ENCODE peak calls at places on chromosomes 4 and X, in five cellular contexts. One of them, this sample, is unnamed.

GRCh38 chrX:20362268-20363002 is 95.7 kb upstream of the RPS6KA3 start:
- DNase-seq in Calu3: peak
- DNase-seq in mesothelial cell of epicardium: no peak
- DNase-seq in astrocyte of the spinal cord: peak
- DNase-seq in uterus: no peak
- DNase-seq in this sample: no peak

GRCh38 chr4:168907119-168907698 is 102.8 kb downstream of the CBR4 start:
- DNase-seq in mesothelial cell of epicardium: no peak
- DNase-seq in Calu3: no peak
- DNase-seq in uterus: no peak
- DNase-seq in astrocyte of the spinal cord: peak
- DNase-seq in this sample: no peak

GRCh38 chr4:140595065-140595464 is 26.3 kb upstream of the UCP1 start:
- DNase-seq in Calu3: peak
- DNase-seq in mesothelial cell of epicardium: no peak
- DNase-seq in astrocyte of the spinal cord: no peak
- DNase-seq in uterus: no peak
- DNase-seq in this sample: no peak

GRCh38 chrX:23803931-23804381 is 21.0 kb downstream of the SAT1 start:
- DNase-seq in astrocyte of the spinal cord: peak
- DNase-seq in uterus: no peak
- DNase-seq in mesothelial cell of epicardium: no peak
- DNase-seq in Calu3: peak
- DNase-seq in this sample: no peak

GRCh38 chrX:351736-352135 is 33.1 kb upstream of the GTPBP6 start:
- DNase-seq in astrocyte of the spinal cord: no peak
- DNase-seq in mesothelial cell of epicardium: peak
- DNase-seq in Calu3: no peak
- DNase-seq in uterus: no peak
- DNase-seq in this sample: no peak

GRCh38 chr4:123536225-123536624 is 139.6 kb downstream of the SPRY1 start:
- DNase-seq in astrocyte of the spinal cord: no peak
- DNase-seq in mesothelial cell of epicardium: no peak
- DNase-seq in uterus: no peak
- DNase-seq in Calu3: no peak
- DNase-seq in this sample: no peak

GRCh38 chrX:133726211-133726630 is 259.2 kb downstream of the GPC3 start:
- DNase-seq in astrocyte of the spinal cord: peak
- DNase-seq in uterus: no peak
- DNase-seq in mesothelial cell of epicardium: no peak
- DNase-seq in Calu3: peak
- DNase-seq in this sample: no peak

GRCh38 chr4:5753766-5754528 is 42.9 kb downstream of the EVC start:
- DNase-seq in uterus: peak
- DNase-seq in astrocyte of the spinal cord: peak
- DNase-seq in mesothelial cell of epicardium: no peak
- DNase-seq in Calu3: peak
- DNase-seq in this sample: no peak

GRCh38 chr4:54218736-54219135 is 10.4 kb upstream of the PDGFRA start:
- DNase-seq in astrocyte of the spinal cord: no peak
- DNase-seq in Calu3: no peak
- DNase-seq in uterus: no peak
- DNase-seq in mesothelial cell of epicardium: no peak
- DNase-seq in this sample: no peak

GRCh38 chr4:964346-965025 is 8.9 kb downstream of the DGKQ start:
- DNase-seq in mesothelial cell of epicardium: no peak
- DNase-seq in astrocyte of the spinal cord: no peak
- DNase-seq in uterus: no peak
- DNase-seq in Calu3: no peak
- DNase-seq in this sample: no peak

GRCh38 chr4:960736-961650 is 12.4 kb downstream of the DGKQ start:
- DNase-seq in uterus: peak
- DNase-seq in Calu3: no peak
- DNase-seq in astrocyte of the spinal cord: no peak
- DNase-seq in mesothelial cell of epicardium: no peak
- DNase-seq in this sample: no peak

GRCh38 chr4:961651-962230 is 11.6 kb downstream of the DGKQ start:
- DNase-seq in mesothelial cell of epicardium: no peak
- DNase-seq in Calu3: no peak
- DNase-seq in uterus: no peak
- DNase-seq in astrocyte of the spinal cord: no peak
- DNase-seq in this sample: no peak

GRCh38 chr4:963276-964225 is 9.8 kb downstream of the DGKQ start:
- DNase-seq in astrocyte of the spinal cord: no peak
- DNase-seq in Calu3: no peak
- DNase-seq in mesothelial cell of epicardium: no peak
- DNase-seq in uterus: no peak
- DNase-seq in this sample: no peak

GRCh38 chr4:962231-963208 is 10.8 kb downstream of the DGKQ start:
- DNase-seq in Calu3: no peak
- DNase-seq in uterus: peak
- DNase-seq in mesothelial cell of epicardium: no peak
- DNase-seq in astrocyte of the spinal cord: no peak
- DNase-seq in this sample: no peak
- TF ChIP-seq CTCF in Calu3: no peak
- TF ChIP-seq CTCF in uterus: no peak
- TF ChIP-seq CTCF in mesothelial cell of epicardium: no peak
- TF ChIP-seq CTCF in astrocyte of the spinal cord: no peak
- TF ChIP-seq CTCF in this sample: no peak

GRCh38 chr4:107935246-107935645 is 3.9 kb downstream of the CYP2U1 start:
- DNase-seq in astrocyte of the spinal cord: no peak
- DNase-seq in mesothelial cell of epicardium: no peak
- DNase-seq in Calu3: no peak
- DNase-seq in uterus: no peak
- DNase-seq in this sample: no peak

GRCh38 chr4:107931775-107932321 is 499 bp downstream of the CYP2U1 start:
- DNase-seq in Calu3: no peak
- DNase-seq in mesothelial cell of epicardium: no peak
- DNase-seq in uterus: no peak
- DNase-seq in astrocyte of the spinal cord: no peak
- DNase-seq in this sample: no peak

GRCh38 chr4:107937040-107937439 is 5.7 kb downstream of the CYP2U1 start:
- DNase-seq in astrocyte of the spinal cord: no peak
- DNase-seq in mesothelial cell of epicardium: no peak
- DNase-seq in uterus: no peak
- DNase-seq in Calu3: no peak
- DNase-seq in this sample: no peak

GRCh38 chr4:107930821-107931774 is at the start of gene CYP2U1:
- DNase-seq in Calu3: peak
- DNase-seq in astrocyte of the spinal cord: peak
- DNase-seq in uterus: peak
- DNase-seq in mesothelial cell of epicardium: peak
- DNase-seq in this sample: peak
- TF ChIP-seq CTCF in Calu3: no peak
- TF ChIP-seq CTCF in astrocyte of the spinal cord: no peak
- TF ChIP-seq CTCF in uterus: no peak
- TF ChIP-seq CTCF in mesothelial cell of epicardium: no peak
- TF ChIP-seq CTCF in this sample: peak

GRCh38 chrX:131783555-131784338 is 239.4 kb upstream of the STK26 start:
- DNase-seq in uterus: peak
- DNase-seq in mesothelial cell of epicardium: no peak
- DNase-seq in Calu3: no peak
- DNase-seq in astrocyte of the spinal cord: peak
- DNase-seq in this sample: no peak
- TF ChIP-seq CTCF in uterus: peak
- TF ChIP-seq CTCF in mesothelial cell of epicardium: no peak
- TF ChIP-seq CTCF in Calu3: no peak
- TF ChIP-seq CTCF in astrocyte of the spinal cord: peak
- TF ChIP-seq CTCF in this sample: no peak

GRCh38 chrX:115960440-115961084 is 210.0 kb upstream of the AGTR2 start:
- DNase-seq in astrocyte of the spinal cord: no peak
- DNase-seq in Calu3: no peak
- DNase-seq in uterus: no peak
- DNase-seq in mesothelial cell of epicardium: no peak
- DNase-seq in this sample: no peak

GRCh38 chrX:115958687-115959359 is 211.7 kb upstream of the AGTR2 start:
- DNase-seq in uterus: no peak
- DNase-seq in astrocyte of the spinal cord: no peak
- DNase-seq in Calu3: no peak
- DNase-seq in mesothelial cell of epicardium: no peak
- DNase-seq in this sample: no peak

GRCh38 chrX:115952417-115953092 is 218.0 kb upstream of the AGTR2 start:
- DNase-seq in Calu3: no peak
- DNase-seq in uterus: no peak
- DNase-seq in mesothelial cell of epicardium: no peak
- DNase-seq in astrocyte of the spinal cord: no peak
- DNase-seq in this sample: no peak

GRCh38 chrX:115957862-115958490 is 212.6 kb upstream of the AGTR2 start:
- DNase-seq in astrocyte of the spinal cord: no peak
- DNase-seq in mesothelial cell of epicardium: no peak
- DNase-seq in uterus: no peak
- DNase-seq in Calu3: no peak
- DNase-seq in this sample: no peak
- TF ChIP-seq CTCF in astrocyte of the spinal cord: no peak
- TF ChIP-seq CTCF in mesothelial cell of epicardium: no peak
- TF ChIP-seq CTCF in uterus: no peak
- TF ChIP-seq CTCF in Calu3: no peak
- TF ChIP-seq CTCF in this sample: peak

GRCh38 chrX:147550217-147550616 is 361.5 kb upstream of the FMR1 start:
- DNase-seq in uterus: no peak
- DNase-seq in astrocyte of the spinal cord: no peak
- DNase-seq in Calu3: no peak
- DNase-seq in mesothelial cell of epicardium: no peak
- DNase-seq in this sample: no peak
- TF ChIP-seq CTCF in uterus: no peak
- TF ChIP-seq CTCF in astrocyte of the spinal cord: no peak
- TF ChIP-seq CTCF in Calu3: no peak
- TF ChIP-seq CTCF in mesothelial cell of epicardium: no peak
- TF ChIP-seq CTCF in this sample: peak

This sample was measured in type B pancreatic cell.